ENCODE peak calls at places on chromosomes 2 and 18, in ten cellular contexts. One of them, this sample, is unnamed. For H3K4me1, the result is how much of the 10 kb centered on the place peaks cover.

GRCh38 chr2:112021781-112022231 is 33.3 kb upstream of the TMEM87B start:
- DNase-seq in A549: no peak
- DNase-seq in uterus: no peak
- DNase-seq in gastrocnemius medialis: no peak
- DNase-seq in adrenal gland: no peak
- DNase-seq in K562: peak
- DNase-seq in ovary: no peak
- DNase-seq in transverse colon: no peak
- DNase-seq in IMR-90: peak
- DNase-seq in tibial nerve: no peak
- DNase-seq in this sample: no peak

GRCh38 chr2:7073901-7074300 is 156.7 kb downstream of the RNF144A start:
- DNase-seq in A549: no peak
- DNase-seq in uterus: no peak
- DNase-seq in gastrocnemius medialis: no peak
- DNase-seq in adrenal gland: no peak
- DNase-seq in K562: no peak
- DNase-seq in ovary: no peak
- DNase-seq in transverse colon: no peak
- DNase-seq in IMR-90: no peak
- DNase-seq in tibial nerve: no peak
- DNase-seq in this sample: no peak

GRCh38 chr2:192499476-192499875 is 304.7 kb upstream of the TMEFF2 start:
- DNase-seq in A549: no peak
- DNase-seq in uterus: no peak
- DNase-seq in gastrocnemius medialis: no peak
- DNase-seq in adrenal gland: no peak
- DNase-seq in K562: no peak
- DNase-seq in ovary: no peak
- DNase-seq in transverse colon: no peak
- DNase-seq in IMR-90: no peak
- DNase-seq in tibial nerve: no peak
- DNase-seq in this sample: no peak

GRCh38 chr2:237766334-237766733 is 32.2 kb upstream of the RBM44 start:
- DNase-seq in A549: no peak
- DNase-seq in uterus: no peak
- DNase-seq in gastrocnemius medialis: no peak
- DNase-seq in adrenal gland: peak
- DNase-seq in K562: no peak
- DNase-seq in ovary: no peak
- DNase-seq in transverse colon: no peak
- DNase-seq in IMR-90: peak
- DNase-seq in tibial nerve: no peak
- DNase-seq in this sample: no peak

GRCh38 chr2:207549145-207549544 is 19.4 kb downstream of the CREB1 start:
- DNase-seq in A549: no peak
- DNase-seq in uterus: no peak
- DNase-seq in gastrocnemius medialis: no peak
- DNase-seq in adrenal gland: no peak
- DNase-seq in K562: no peak
- DNase-seq in ovary: no peak
- DNase-seq in transverse colon: no peak
- DNase-seq in IMR-90: no peak
- DNase-seq in tibial nerve: no peak
- DNase-seq in this sample: no peak

GRCh38 chr2:68749345-68749744 is 14.7 kb downstream of the ARHGAP25 start:
- DNase-seq in A549: no peak
- DNase-seq in uterus: no peak
- DNase-seq in gastrocnemius medialis: no peak
- DNase-seq in adrenal gland: no peak
- DNase-seq in K562: no peak
- DNase-seq in ovary: no peak
- DNase-seq in transverse colon: no peak
- DNase-seq in IMR-90: no peak
- DNase-seq in tibial nerve: no peak
- DNase-seq in this sample: no peak

GRCh38 chr18:25759111-25759510 is 331.3 kb downstream of the SS18 start:
- DNase-seq in A549: no peak
- DNase-seq in uterus: no peak
- DNase-seq in gastrocnemius medialis: no peak
- DNase-seq in adrenal gland: no peak
- DNase-seq in K562: no peak
- DNase-seq in ovary: no peak
- DNase-seq in transverse colon: no peak
- DNase-seq in IMR-90: peak
- DNase-seq in tibial nerve: no peak
- DNase-seq in this sample: no peak

GRCh38 chr2:8368463-8368862 is 313.4 kb upstream of the ID2 start:
- DNase-seq in A549: no peak
- DNase-seq in uterus: no peak
- DNase-seq in gastrocnemius medialis: no peak
- DNase-seq in adrenal gland: no peak
- DNase-seq in K562: no peak
- DNase-seq in ovary: no peak
- DNase-seq in transverse colon: no peak
- DNase-seq in IMR-90: no peak
- DNase-seq in tibial nerve: no peak
- DNase-seq in this sample: no peak

GRCh38 chr2:238158018-238158806 is 558 bp upstream of the ERFE start:
- DNase-seq in A549: no peak
- DNase-seq in uterus: no peak
- DNase-seq in gastrocnemius medialis: no peak
- DNase-seq in adrenal gland: no peak
- DNase-seq in K562: no peak
- DNase-seq in ovary: no peak
- DNase-seq in transverse colon: no peak
- DNase-seq in IMR-90: no peak
- DNase-seq in tibial nerve: no peak
- DNase-seq in this sample: no peak

GRCh38 chr2:1715184-1716012 is 28.9 kb downstream of the PXDN start:
- DNase-seq in A549: no peak
- DNase-seq in uterus: peak
- DNase-seq in gastrocnemius medialis: no peak
- DNase-seq in adrenal gland: no peak
- DNase-seq in K562: no peak
- DNase-seq in ovary: peak
- DNase-seq in transverse colon: no peak
- DNase-seq in IMR-90: no peak
- DNase-seq in tibial nerve: no peak
- DNase-seq in this sample: no peak

GRCh38 chr2:64859208-64860161 is 129.7 kb upstream of the SLC1A4 start:
- DNase-seq in A549: peak
- DNase-seq in uterus: peak
- DNase-seq in gastrocnemius medialis: peak
- DNase-seq in adrenal gland: peak
- DNase-seq in K562: peak
- DNase-seq in ovary: peak
- DNase-seq in transverse colon: peak
- DNase-seq in IMR-90: peak
- DNase-seq in tibial nerve: peak
- DNase-seq in this sample: peak

GRCh38 chr2:102000813-102001766 is 9.3 kb downstream of the IL1R2 start:
- DNase-seq in A549: no peak
- DNase-seq in uterus: no peak
- DNase-seq in gastrocnemius medialis: no peak
- DNase-seq in adrenal gland: no peak
- DNase-seq in K562: no peak
- DNase-seq in ovary: no peak
- DNase-seq in transverse colon: no peak
- DNase-seq in IMR-90: no peak
- DNase-seq in tibial nerve: no peak
- DNase-seq in this sample: no peak

DNA sequence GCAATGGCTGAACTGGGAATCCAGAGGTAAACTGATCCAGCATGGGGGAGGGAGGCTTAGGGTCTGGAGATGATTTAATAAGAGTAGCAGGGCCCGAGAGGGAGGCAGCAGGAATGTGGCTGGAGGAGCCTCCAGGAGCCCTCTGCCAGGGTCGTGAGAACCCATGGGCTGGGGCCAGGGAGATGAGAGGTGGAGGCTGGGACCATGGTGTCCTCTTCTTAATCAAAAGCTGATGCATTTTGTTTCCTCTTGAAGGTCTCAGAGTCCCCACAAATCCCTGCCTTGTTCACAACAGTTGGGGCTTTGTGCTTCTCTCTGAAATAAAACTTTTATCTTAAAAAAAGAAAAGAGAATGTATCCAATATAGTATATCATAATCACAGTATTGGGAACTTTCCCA is 123.7 kb upstream of the ZNF516 start:
- DNase-seq in A549: no peak
- DNase-seq in uterus: no peak
- DNase-seq in gastrocnemius medialis: no peak
- DNase-seq in adrenal gland: no peak
- DNase-seq in K562: no peak
- DNase-seq in ovary: no peak
- DNase-seq in transverse colon: no peak
- DNase-seq in IMR-90: no peak
- DNase-seq in tibial nerve: no peak
- DNase-seq in this sample: no peak
- H3K4me1 ChIP-seq in A549: under half
- H3K4me1 ChIP-seq in uterus: under half
- H3K4me1 ChIP-seq in gastrocnemius medialis: under half
- H3K4me1 ChIP-seq in adrenal gland: under half
- H3K4me1 ChIP-seq in K562: under half
- H3K4me1 ChIP-seq in ovary: under half
- H3K4me1 ChIP-seq in transverse colon: under half
- H3K4me1 ChIP-seq in IMR-90: under half
- H3K4me1 ChIP-seq in tibial nerve: under half
- H3K4me1 ChIP-seq in this sample: under half

DNA sequence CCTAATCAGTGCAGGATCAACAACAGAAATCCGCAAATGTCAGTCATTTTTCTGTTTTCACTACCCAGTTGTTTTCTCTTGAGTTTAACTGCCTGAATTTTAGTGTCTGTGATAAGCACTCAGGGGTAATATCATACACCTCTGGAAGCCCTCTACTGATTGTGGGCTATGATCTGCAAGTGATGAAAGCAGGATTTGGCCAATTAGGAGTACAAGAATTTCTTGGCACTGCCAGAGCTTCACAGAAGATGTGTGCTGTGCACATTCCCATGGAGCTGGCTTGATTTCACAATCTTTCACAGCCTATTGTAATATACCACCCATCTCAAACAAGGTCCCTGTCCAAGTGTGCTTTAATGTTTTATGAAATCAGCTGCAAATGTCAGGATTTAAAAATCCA is 27.3 kb upstream of the TDRD15 start:
- DNase-seq in A549: no peak
- DNase-seq in uterus: no peak
- DNase-seq in gastrocnemius medialis: no peak
- DNase-seq in adrenal gland: no peak
- DNase-seq in K562: no peak
- DNase-seq in ovary: no peak
- DNase-seq in transverse colon: no peak
- DNase-seq in IMR-90: no peak
- DNase-seq in tibial nerve: no peak
- DNase-seq in this sample: no peak
- TF ChIP-seq POLR2A in A549: no peak
- TF ChIP-seq POLR2A in uterus: no peak
- TF ChIP-seq POLR2A in gastrocnemius medialis: no peak
- TF ChIP-seq POLR2A in adrenal gland: no peak
- TF ChIP-seq POLR2A in K562: no peak
- TF ChIP-seq POLR2A in ovary: no peak
- TF ChIP-seq POLR2A in transverse colon: no peak
- TF ChIP-seq POLR2A in IMR-90: no peak
- TF ChIP-seq POLR2A in tibial nerve: no peak
- TF ChIP-seq POLR2A in this sample: no peak

GRCh38 chr18:48850891-48851302 is 99.9 kb downstream of the SMAD7 start:
- DNase-seq in A549: no peak
- DNase-seq in uterus: no peak
- DNase-seq in gastrocnemius medialis: no peak
- DNase-seq in adrenal gland: no peak
- DNase-seq in K562: no peak
- DNase-seq in ovary: no peak
- DNase-seq in transverse colon: no peak
- DNase-seq in IMR-90: peak
- DNase-seq in tibial nerve: no peak
- DNase-seq in this sample: no peak
- H3K4me1 ChIP-seq in A549: under half
- H3K4me1 ChIP-seq in uterus: under half
- H3K4me1 ChIP-seq in gastrocnemius medialis: under half
- H3K4me1 ChIP-seq in adrenal gland: under half
- H3K4me1 ChIP-seq in K562: under half
- H3K4me1 ChIP-seq in ovary: under half
- H3K4me1 ChIP-seq in transverse colon: under half
- H3K4me1 ChIP-seq in IMR-90: under half
- H3K4me1 ChIP-seq in tibial nerve: under half
- H3K4me1 ChIP-seq in this sample: under half

GRCh38 chr2:119545754-119546445 is 1.7 kb downstream of the CFAP221 start:
- DNase-seq in A549: no peak
- DNase-seq in uterus: no peak
- DNase-seq in gastrocnemius medialis: no peak
- DNase-seq in adrenal gland: no peak
- DNase-seq in K562: no peak
- DNase-seq in ovary: no peak
- DNase-seq in transverse colon: no peak
- DNase-seq in IMR-90: no peak
- DNase-seq in tibial nerve: no peak
- DNase-seq in this sample: no peak

GRCh38 chr2:119546446-119546765 is 2.2 kb downstream of the CFAP221 start:
- DNase-seq in A549: no peak
- DNase-seq in uterus: no peak
- DNase-seq in gastrocnemius medialis: no peak
- DNase-seq in adrenal gland: no peak
- DNase-seq in K562: peak
- DNase-seq in ovary: no peak
- DNase-seq in transverse colon: no peak
- DNase-seq in IMR-90: no peak
- DNase-seq in tibial nerve: no peak
- DNase-seq in this sample: no peak

GRCh38 chr2:119544075-119545031 is at the start of gene CFAP221:
- DNase-seq in A549: peak
- DNase-seq in uterus: peak
- DNase-seq in gastrocnemius medialis: peak
- DNase-seq in adrenal gland: peak
- DNase-seq in K562: peak
- DNase-seq in ovary: peak
- DNase-seq in transverse colon: peak
- DNase-seq in IMR-90: peak
- DNase-seq in tibial nerve: no peak
- DNase-seq in this sample: no peak

GRCh38 chr2:119548516-119549120 is 4.4 kb downstream of the CFAP221 start:
- DNase-seq in A549: no peak
- DNase-seq in uterus: no peak
- DNase-seq in gastrocnemius medialis: no peak
- DNase-seq in adrenal gland: no peak
- DNase-seq in K562: no peak
- DNase-seq in ovary: no peak
- DNase-seq in transverse colon: no peak
- DNase-seq in IMR-90: no peak
- DNase-seq in tibial nerve: no peak
- DNase-seq in this sample: no peak

DNA sequence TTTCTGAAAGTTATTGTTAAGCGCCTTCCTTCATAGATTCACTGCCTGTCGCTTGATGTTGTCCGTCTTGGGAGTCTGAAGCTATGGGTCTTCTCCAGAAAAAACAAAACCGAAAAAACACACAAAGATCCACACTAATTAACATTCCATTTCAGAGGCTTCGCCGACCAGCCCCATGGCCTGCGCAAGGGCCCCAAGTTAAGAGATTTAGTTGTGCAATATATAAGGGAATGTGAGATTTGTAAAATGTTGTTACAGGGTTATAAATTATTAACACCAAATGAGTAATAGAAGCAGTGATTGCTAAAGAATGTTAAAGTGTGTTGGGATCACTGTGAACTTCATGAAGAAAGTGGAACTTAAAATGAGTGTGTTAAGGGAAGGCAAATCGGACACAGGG is 827 bp downstream of the CFAP221 start:
- DNase-seq in A549: no peak
- DNase-seq in uterus: no peak
- DNase-seq in gastrocnemius medialis: no peak
- DNase-seq in adrenal gland: no peak
- DNase-seq in K562: no peak
- DNase-seq in ovary: peak
- DNase-seq in transverse colon: no peak
- DNase-seq in IMR-90: no peak
- DNase-seq in tibial nerve: no peak
- DNase-seq in this sample: no peak
- TF ChIP-seq POLR2A in A549: no peak
- TF ChIP-seq POLR2A in uterus: no peak
- TF ChIP-seq POLR2A in gastrocnemius medialis: no peak
- TF ChIP-seq POLR2A in adrenal gland: no peak
- TF ChIP-seq POLR2A in K562: no peak
- TF ChIP-seq POLR2A in ovary: no peak
- TF ChIP-seq POLR2A in transverse colon: no peak
- TF ChIP-seq POLR2A in IMR-90: no peak
- TF ChIP-seq POLR2A in tibial nerve: no peak
- TF ChIP-seq POLR2A in this sample: no peak

This sample was measured in esophagus squamous epithelium.